ENCODE peak calls at places on chromosomes 5 and 9, in eight cellular contexts. K, N, Y, V, E, J, P and I are unnamed samples.

GRCh38 chr5:83149671-83150070 is 72.3 kb downstream of the XRCC4 start:
- DNase-seq in K (no peak), N (no peak), Y (no peak), V (no peak), E (peak; percentile 76), J (peak; percentile 28), P (no peak), I (no peak)

GRCh38 chr5:4038994-4039393 is 443.4 kb downstream of the IRX1 start:
- DNase-seq in K (no peak), N (no peak), Y (no peak), V (no peak), E (no peak), J (no peak), P (no peak), I (no peak)

GRCh38 chr9:73162987-73163763 is 11.5 kb downstream of the ANXA1 start:
- DNase-seq in K (no peak), N (no peak), Y (peak; percentile 78), V (no peak), E (no peak), J (no peak), P (no peak), I (no peak)

GRCh38 chr9:126791406-126792230 is 13.2 kb upstream of the ZBTB43 start:
- DNase-seq in K (peak; percentile 30), N (no peak), Y (peak; percentile 99), V (no peak), E (peak; percentile 76), J (peak; percentile 66), P (no peak), I (no peak)

GRCh38 chr9:20526500-20527319 is 95.6 kb downstream of the MLLT3 start:
- DNase-seq in K (no peak), N (no peak), Y (peak; percentile 42), V (no peak), E (peak; percentile 44), J (peak; percentile 21), P (no peak), I (no peak)

GRCh38 chr5:140700177-140701144 is at the start of gene ZMAT2:
- DNase-seq in K (peak; percentile 95), N (peak; percentile 92), Y (peak; percentile 96), V (peak; percentile 94), E (peak; percentile 99), J (peak; percentile 99), P (peak; percentile 95), I (peak; percentile 94)

GRCh38 chr5:2887401-2888348 is 136.2 kb upstream of the IRX2 start:
- DNase-seq in K (peak; percentile 50), N (no peak), Y (no peak), V (no peak), E (no peak), J (no peak), P (no peak), I (no peak)

GRCh38 chr5:96661101-96661840 is 905 bp upstream of the CAST start:
- DNase-seq in K (no peak), N (no peak), Y (peak; percentile 64), V (no peak), E (peak; percentile 61), J (peak; percentile 68), P (peak; percentile 19), I (no peak)

GRCh38 chr9:34551751-34552605 is 29.2 kb upstream of the ENHO start:
- DNase-seq in K (peak; percentile 61), N (no peak), Y (no peak), V (no peak), E (no peak), J (no peak), P (no peak), I (no peak)

GRCh38 chr5:146967646-146968045 is 89.1 kb upstream of the PPP2R2B start:
- DNase-seq in K (no peak), N (no peak), Y (no peak), V (no peak), E (no peak), J (no peak), P (no peak), I (no peak)

GRCh38 chr5:133611357-133612020 is 852 bp downstream of the FSTL4 start:
- DNase-seq in K (no peak), N (no peak), Y (no peak), V (no peak), E (no peak), J (no peak), P (no peak), I (no peak)

GRCh38 chr9:77885104-77885672 is 146.4 kb downstream of the GNAQ start:
- DNase-seq in K (no peak), N (no peak), Y (no peak), V (no peak), E (no peak), J (no peak), P (no peak), I (peak; percentile 16)

GRCh38 chr9:120443489-120443888 is 136.5 kb downstream of the CDK5RAP2 start:
- DNase-seq in K (no peak), N (no peak), Y (no peak), V (no peak), E (peak; percentile 89), J (peak; percentile 77), P (no peak), I (no peak)

GRCh38 chr5:109964136-109964535 is 274.4 kb downstream of the MAN2A1 start:
- DNase-seq in K (no peak), N (no peak), Y (peak; percentile 71), V (no peak), E (no peak), J (no peak), P (no peak), I (no peak)

GRCh38 chr5:148794275-148794674 is 32.1 kb upstream of the ADRB2 start:
- DNase-seq in K (no peak), N (no peak), Y (no peak), V (no peak), E (peak; percentile 56), J (peak; percentile 30), P (no peak), I (no peak)

GRCh38 chr9:129453734-129454133 is 167.2 kb downstream of the C9orf50 start:
- DNase-seq in K (no peak), N (no peak), Y (no peak), V (no peak), E (no peak), J (no peak), P (no peak), I (no peak)

DNA sequence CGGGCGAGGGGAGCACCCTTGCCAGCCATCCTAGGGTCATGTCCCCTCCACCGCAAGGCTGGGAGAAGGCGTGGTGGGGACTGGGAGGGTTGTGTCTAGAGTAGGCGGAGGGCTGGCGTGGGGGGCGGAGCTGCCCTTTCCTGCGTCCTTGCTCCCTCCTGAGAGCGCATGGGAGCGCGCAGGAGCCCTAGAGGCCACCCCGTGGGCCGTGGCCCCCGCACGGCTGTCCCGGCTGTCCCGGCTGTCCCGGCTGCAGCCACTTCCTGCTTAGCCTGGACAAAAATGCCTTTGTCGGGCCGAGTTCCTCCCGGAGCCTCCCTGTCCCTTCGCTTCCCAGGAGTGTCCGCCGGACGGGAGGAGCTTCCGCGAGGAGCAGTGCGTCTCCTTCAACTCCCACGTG is 4.9 kb downstream of the ADAMTSL2 start:
- DNase-seq in K (peak; percentile 72), N (no peak), Y (no peak), V (peak; percentile 78), E (no peak), J (no peak), P (no peak), I (peak; percentile 47)
- H3K27ac ChIP-seq in K (peak overlapping the region; percentile 60), N (peak overlapping the region; percentile 55), Y (no peak overlapping the region), V (peak overlapping the region; percentile 85), E (no peak overlapping the region), J (no peak overlapping the region), P (no peak overlapping the region), I (peak overlapping the region; percentile 89)

GRCh38 chr9:88532320-88532719 is 2.7 kb upstream of the NXNL2 start:
- DNase-seq in K (no peak), N (no peak), Y (peak; percentile 50), V (peak; percentile 26), E (peak; percentile 46), J (peak; percentile 51), P (no peak), I (no peak)

GRCh38 chr9:88535932-88536324 is 950 bp downstream of the NXNL2 start:
- DNase-seq in K (no peak), N (peak; percentile 57), Y (no peak), V (no peak), E (peak; percentile 31), J (no peak), P (no peak), I (no peak)

GRCh38 chr9:88535226-88535931 is 401 bp downstream of the NXNL2 start:
- DNase-seq in K (peak; percentile 77), N (no peak), Y (no peak), V (no peak), E (no peak), J (no peak), P (no peak), I (no peak)

GRCh38 chr9:88533951-88534455 is 975 bp upstream of the NXNL2 start:
- DNase-seq in K (peak; percentile 73), N (no peak), Y (peak; percentile 60), V (peak; percentile 35), E (peak; percentile 57), J (peak; percentile 32), P (no peak), I (no peak)

DNA sequence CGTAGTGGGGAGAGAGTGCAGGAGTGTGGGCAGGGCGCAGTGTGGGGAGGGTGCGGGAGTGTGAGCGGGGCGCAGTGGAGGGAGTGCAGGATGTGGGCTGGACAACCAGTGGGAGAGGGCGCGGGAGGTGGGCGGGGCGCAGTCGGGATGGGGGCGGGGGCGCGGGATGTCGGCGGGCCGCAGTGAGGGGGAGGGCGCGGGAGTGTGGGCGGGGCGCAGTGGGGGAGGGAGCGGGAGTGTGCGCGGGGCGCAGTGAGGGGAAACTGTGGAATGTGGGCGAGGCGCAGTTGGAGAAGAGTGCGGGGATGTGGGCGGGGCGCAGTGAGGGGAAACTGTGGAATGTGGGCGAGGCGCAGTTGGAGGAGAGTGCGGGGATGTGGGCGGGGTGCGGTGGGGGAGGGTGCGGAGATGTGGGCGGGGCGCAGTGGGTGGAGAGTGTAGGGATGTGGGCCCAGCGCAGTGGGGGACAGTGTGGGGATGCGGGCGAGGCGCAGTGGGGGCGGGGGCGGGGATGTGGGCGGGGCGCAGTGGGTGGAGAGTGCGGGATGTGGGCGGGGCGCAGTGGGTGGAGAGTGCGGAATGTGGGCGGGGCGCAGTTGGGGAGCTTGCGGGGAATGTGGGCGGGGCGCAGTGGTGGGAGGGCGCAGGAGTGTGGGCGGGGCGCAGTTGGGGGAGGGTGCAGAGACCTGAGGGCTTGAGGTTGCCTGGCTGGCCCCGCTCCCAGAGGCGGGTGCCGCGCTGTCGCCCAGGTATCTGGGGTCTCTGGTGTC is at the start of gene NXNL2:
- DNase-seq in K (peak; percentile 91), N (peak; percentile 96), Y (peak; percentile 74), V (peak; percentile 69), E (peak; percentile 82), J (peak; percentile 78), P (peak; percentile 75), I (no peak)
- H3K27ac ChIP-seq in K (peak within 1 kb of the TSS; percentile 55), N (peak within 1 kb of the TSS; percentile 92), Y (peak within 1 kb of the TSS; percentile 6), V (peak within 1 kb of the TSS; percentile 58), E (peak within 1 kb of the TSS; percentile 91), J (peak within 1 kb of the TSS; percentile 79), P (peak within 1 kb of the TSS; percentile 89), I (no peak within 1 kb of the TSS)

DNA sequence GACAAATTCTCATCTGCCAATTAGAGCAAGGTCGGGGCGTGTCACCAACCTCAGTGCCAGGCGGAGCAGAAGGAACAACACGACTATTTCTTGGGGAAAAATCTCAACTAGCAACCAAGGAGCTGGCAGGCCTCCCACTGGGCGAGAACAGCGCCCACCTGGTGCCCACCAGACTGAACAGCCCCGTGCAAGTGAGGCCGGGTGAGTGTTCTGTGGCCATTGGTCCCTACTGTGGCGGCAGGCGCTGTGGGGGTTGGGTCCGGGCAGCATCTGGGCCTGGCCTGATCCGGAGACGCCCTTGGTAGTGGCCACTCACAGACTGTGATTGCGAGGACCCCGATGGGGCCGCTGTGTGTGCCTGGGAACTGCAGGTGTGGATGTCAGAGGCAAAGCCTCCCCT is 11.5 kb downstream of the NOTCH1 start:
- DNase-seq in K (no peak), N (no peak), Y (no peak), V (no peak), E (no peak), J (no peak), P (no peak), I (no peak)
- H3K27ac ChIP-seq in K (peak overlapping the region; percentile 71), N (peak overlapping the region; percentile 38), Y (no peak overlapping the region), V (peak overlapping the region; percentile 79), E (no peak overlapping the region), J (no peak overlapping the region), P (peak overlapping the region; percentile 86), I (no peak overlapping the region)

GRCh38 chr5:956178-956761 is 52.3 kb upstream of the NKD2 start:
- DNase-seq in K (peak; percentile 60), N (no peak), Y (no peak), V (no peak), E (no peak), J (no peak), P (no peak), I (no peak)
- H3K27ac ChIP-seq in K (peak overlapping the region; percentile 83), N (peak overlapping the region; percentile 83), Y (no peak overlapping the region), V (peak overlapping the region; percentile 27), E (peak overlapping the region; percentile 90), J (peak overlapping the region; percentile 15), P (no peak overlapping the region), I (no peak overlapping the region)